ENCODE peak calls at places on chromosome 5, in five cellular contexts. R is GM12878, W is IMR-90, N is A549, Y is K562. B is an unnamed sample.

GRCh38 chr5:112869948-112870347 is 8.9 kb downstream of the SRP19 start:
- DNase-seq in R (no peak), W (no peak), N (no peak), Y (no peak), B (no peak)

GRCh38 chr5:89211836-89212235 is 328.9 kb upstream of the MEF2C start:
- DNase-seq in R (no peak), W (peak), N (no peak), Y (no peak), B (no peak)

GRCh38 chr5:142056831-142057696 is 44.2 kb upstream of the GNPDA1 start:
- DNase-seq in R (no peak), W (no peak), N (no peak), Y (no peak), B (peak)

GRCh38 chr5:125198270-125198974 is 452.0 kb upstream of the ZNF608 start:
- DNase-seq in R (no peak), W (peak), N (no peak), Y (no peak), B (peak)

GRCh38 chr5:130138406-130139060 is 234.3 kb downstream of the CHSY3 start:
- DNase-seq in R (no peak), W (no peak), N (no peak), Y (no peak), B (no peak)

GRCh38 chr5:132322266-132322665 is 28.1 kb downstream of the SLC22A4 start:
- DNase-seq in R (no peak), W (no peak), N (no peak), Y (no peak), B (no peak)

GRCh38 chr5:146340260-146341081 is 1.8 kb downstream of the POU4F3 start:
- DNase-seq in R (no peak), W (peak), N (no peak), Y (peak), B (no peak)

GRCh38 chr5:112303685-112304084 is 115.4 kb downstream of the EPB41L4A start:
- DNase-seq in R (no peak), W (no peak), N (no peak), Y (no peak), B (no peak)

GRCh38 chr5:175478008-175478383 is 364 bp upstream of the SFXN1 start:
- DNase-seq in R (no peak), W (no peak), N (no peak), Y (peak), B (no peak)

GRCh38 chr5:170640731-170641588 is 137.1 kb downstream of the KCNIP1 start:
- DNase-seq in R (no peak), W (no peak), N (no peak), Y (no peak), B (no peak)

GRCh38 chr5:7856855-7857254 is 5.9 kb upstream of the CFAP90 start:
- DNase-seq in R (no peak), W (peak), N (no peak), Y (peak), B (peak)

GRCh38 chr5:149228610-149229297 is 42.9 kb upstream of the AFAP1L1 start:
- DNase-seq in R (no peak), W (peak), N (peak), Y (peak), B (peak)

GRCh38 chr5:82734291-82734690 is 342.9 kb downstream of the TMEM167A start:
- DNase-seq in R (no peak), W (no peak), N (no peak), Y (no peak), B (no peak)

GRCh38 chr5:88882321-88883038 is 504 bp downstream of the MEF2C start:
- DNase-seq in R (no peak), W (peak), N (no peak), Y (no peak), B (no peak)

GRCh38 chr5:66828046-66828550 is 231.9 kb downstream of the MAST4 start:
- DNase-seq in R (no peak), W (no peak), N (no peak), Y (no peak), B (no peak)

GRCh38 chr5:112528928-112529327 is 109.9 kb upstream of the EPB41L4A start:
- DNase-seq in R (no peak), W (no peak), N (no peak), Y (no peak), B (no peak)

GRCh38 chr5:177403194-177403825 is 2.8 kb upstream of the PFN3 start:
- DNase-seq in R (no peak), W (peak), N (peak), Y (no peak), B (no peak)

GRCh38 chr5:6941635-6942034 is 228.4 kb downstream of the TENT4A start:
- DNase-seq in R (no peak), W (no peak), N (no peak), Y (no peak), B (no peak)

GRCh38 chr5:10266839-10267238 is 16.8 kb downstream of the CCT5 start:
- DNase-seq in R (no peak), W (no peak), N (no peak), Y (no peak), B (no peak)

GRCh38 chr5:128384068-128384467 is 154.0 kb downstream of the FBN2 start:
- DNase-seq in R (no peak), W (no peak), N (no peak), Y (no peak), B (no peak)

GRCh38 chr5:163889369-163889768 is 383.9 kb downstream of the MAT2B start:
- DNase-seq in R (no peak), W (peak), N (no peak), Y (no peak), B (no peak)

GRCh38 chr5:33892419-33893151 is 795 bp upstream of the ADAMTS12 start:
- DNase-seq in R (no peak), W (peak), N (no peak), Y (no peak), B (no peak)

GRCh38 chr5:56145106-56145505 is 88.0 kb downstream of the ANKRD55 start:
- DNase-seq in R (no peak), W (no peak), N (no peak), Y (no peak), B (no peak)

GRCh38 chr5:34606101-34606500 is 50.0 kb upstream of the RAI14 start:
- DNase-seq in R (no peak), W (no peak), N (no peak), Y (no peak), B (no peak)

GRCh38 chr5:88883566-88884434 is 816 bp upstream of the MEF2C start:
- DNase-seq in R (no peak), W (peak), N (no peak), Y (peak), B (peak)

GRCh38 chr5:137254695-137255094 is 244.4 kb downstream of the SPOCK1 start:
- DNase-seq in R (no peak), W (no peak), N (no peak), Y (no peak), B (peak)

GRCh38 chr5:163565492-163565891 is 60.1 kb downstream of the MAT2B start:
- DNase-seq in R (no peak), W (no peak), N (no peak), Y (no peak), B (no peak)

GRCh38 chr5:106862450-106863193 is 808.1 kb downstream of the EFNA5 start:
- DNase-seq in R (no peak), W (peak), N (no peak), Y (no peak), B (peak)

GRCh38 chr5:63205976-63206375 is 627.4 kb downstream of the LRRC70 start:
- DNase-seq in R (no peak), W (no peak), N (no peak), Y (no peak), B (no peak)

DNA sequence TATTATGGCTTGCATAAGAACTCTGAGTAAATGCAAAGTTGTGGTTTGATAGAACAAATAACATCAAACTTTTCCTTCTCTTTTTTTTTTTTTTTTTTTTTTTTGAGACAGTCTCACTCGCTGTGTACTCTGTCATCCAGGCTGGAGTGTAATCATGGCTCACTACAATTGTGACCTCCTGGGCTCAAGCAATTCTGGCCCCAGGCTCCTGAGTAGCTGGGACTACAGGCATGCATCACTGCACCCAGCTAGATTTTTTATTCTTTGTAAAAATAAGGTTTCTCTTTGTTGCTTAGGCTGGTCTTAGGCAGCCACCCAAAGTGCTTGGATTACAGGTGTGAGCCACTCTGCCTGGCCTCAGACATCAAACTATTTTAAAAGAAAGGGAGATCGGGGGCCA is 19.0 kb upstream of the PTGER4 start:
- DNase-seq in R (no peak), W (no peak), N (no peak), Y (no peak), B (no peak)
- TF ChIP-seq RCOR1 in R (no peak), W (no peak), N (no peak), Y (no peak), B (no peak)

GRCh38 chr5:54695198-54695966 is 177.8 kb downstream of the SNX18 start:
- DNase-seq in R (no peak), W (no peak), N (no peak), Y (no peak), B (no peak)
- TF ChIP-seq RCOR1 in R (no peak), W (no peak), N (no peak), Y (no peak), B (no peak)

GRCh38 chr5:76490970-76491369 is 87.9 kb downstream of the IQGAP2 start:
- DNase-seq in R (no peak), W (no peak), N (no peak), Y (no peak), B (no peak)
- TF ChIP-seq RCOR1 in R (no peak), W (no peak), N (no peak), Y (no peak), B (no peak)

GRCh38 chr5:5398046-5398445 is 24.4 kb upstream of the ICE1 start:
- DNase-seq in R (no peak), W (no peak), N (no peak), Y (no peak), B (no peak)
- TF ChIP-seq RCOR1 in R (no peak), W (no peak), N (no peak), Y (no peak), B (no peak)

GRCh38 chr5:1110930-1111726 is 735 bp downstream of the SLC12A7 start:
- DNase-seq in R (no peak), W (no peak), N (peak), Y (peak), B (peak)
- TF ChIP-seq RCOR1 in R (no peak), W (no peak), N (no peak), Y (no peak), B (no peak)

DNA sequence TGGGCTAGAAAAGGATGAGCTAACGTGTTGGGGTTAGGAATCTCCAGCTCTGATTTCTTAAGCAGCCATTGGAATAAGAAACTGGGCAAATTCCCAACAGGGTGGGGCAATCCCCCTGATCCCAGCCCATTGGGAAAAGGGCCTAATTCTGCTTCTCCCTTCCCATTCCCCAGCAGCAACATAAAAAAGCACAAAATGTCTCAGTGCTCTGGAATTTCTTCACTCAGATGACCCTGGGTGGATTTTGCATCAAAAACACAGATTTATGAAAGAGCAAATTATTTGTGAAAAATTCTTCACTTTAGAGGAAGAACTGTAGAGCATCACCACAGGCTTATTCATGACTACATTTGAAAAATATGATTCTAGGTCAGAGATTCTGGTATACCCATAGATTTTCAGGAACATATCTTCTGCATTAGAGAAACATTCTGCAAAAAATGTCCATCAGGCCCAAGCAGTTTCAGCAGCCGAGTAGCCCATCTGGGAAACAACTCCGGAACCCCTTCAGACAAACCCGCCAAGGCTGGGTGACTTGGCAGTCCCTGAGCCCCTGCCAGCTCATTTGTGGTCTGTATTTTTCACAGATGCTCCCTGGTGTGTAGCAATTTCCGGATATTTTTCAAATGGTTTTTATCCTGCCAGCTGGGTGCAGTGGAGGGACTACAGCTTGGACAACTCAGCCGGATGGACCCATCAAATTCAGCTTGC is 102.1 kb upstream of the RANBP3L start:
- DNase-seq in R (no peak), W (peak), N (no peak), Y (no peak), B (no peak)
- TF ChIP-seq RCOR1 in R (no peak), W (no peak), N (no peak), Y (no peak), B (no peak)

GRCh38 chr5:52799358-52799982 is 11.8 kb downstream of the ITGA1 start:
- DNase-seq in R (no peak), W (peak), N (no peak), Y (peak), B (peak)
- TF ChIP-seq RCOR1 in R (no peak), W (peak), N (no peak), Y (no peak), B (no peak)

GRCh38 chr5:75059887-75060286 is 7.5 kb upstream of the GCNT4 start:
- DNase-seq in R (no peak), W (no peak), N (no peak), Y (no peak), B (no peak)
- TF ChIP-seq RCOR1 in R (no peak), W (no peak), N (no peak), Y (no peak), B (no peak)

GRCh38 chr5:167710444-167711025 is 580.9 kb upstream of the WWC1 start:
- DNase-seq in R (no peak), W (peak), N (no peak), Y (no peak), B (no peak)
- TF ChIP-seq RCOR1 in R (no peak), W (no peak), N (no peak), Y (no peak), B (no peak)

DNA sequence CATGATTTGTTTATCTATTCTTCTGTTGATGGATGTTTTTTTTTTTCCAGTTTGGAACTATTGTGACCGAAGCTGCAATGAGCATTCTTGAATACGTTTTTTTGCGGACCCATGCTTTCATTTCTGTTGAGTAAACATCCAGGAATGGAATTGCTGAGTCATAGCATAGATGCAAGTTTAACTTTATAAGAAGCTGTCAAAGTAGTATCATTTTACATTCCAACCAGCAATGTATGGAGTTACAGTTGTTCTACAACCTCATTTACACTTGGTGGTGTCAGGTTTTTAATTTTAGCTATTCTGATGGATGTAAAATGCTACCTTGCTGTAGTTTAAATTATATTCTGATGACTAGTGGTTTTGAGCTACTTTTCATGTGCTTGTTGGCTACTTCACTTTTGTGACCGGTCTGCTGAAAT is 49.0 kb downstream of the NPR3 start:
- DNase-seq in R (no peak), W (peak), N (peak), Y (no peak), B (no peak)
- TF ChIP-seq RCOR1 in R (no peak), W (no peak), N (no peak), Y (no peak), B (no peak)